ENCODE peak calls at places on chromosome 15, in four cellular contexts. One of them, this sample, is unnamed.

GRCh38 chr15:31341036-31341435 is 14.4 kb downstream of the KLF13 start:
- DNase-seq in SK-N-SH: no peak
- DNase-seq in HepG2: no peak
- DNase-seq in GM12878: no peak
- DNase-seq in this sample: no peak

GRCh38 chr15:35479423-35479822 is 66.5 kb downstream of the DPH6 start:
- DNase-seq in SK-N-SH: no peak
- DNase-seq in HepG2: no peak
- DNase-seq in GM12878: no peak
- DNase-seq in this sample: no peak

GRCh38 chr15:77642793-77643430 is 10.2 kb upstream of the LINGO1 start:
- DNase-seq in SK-N-SH: peak
- DNase-seq in HepG2: peak
- DNase-seq in GM12878: no peak
- DNase-seq in this sample: no peak

GRCh38 chr15:74817370-74817737 is 4.7 kb downstream of the LMAN1L start:
- DNase-seq in SK-N-SH: peak
- DNase-seq in HepG2: peak
- DNase-seq in GM12878: no peak
- DNase-seq in this sample: no peak

GRCh38 chr15:40342421-40343313 is 1.9 kb upstream of the CCDC9B start:
- DNase-seq in SK-N-SH: no peak
- DNase-seq in HepG2: no peak
- DNase-seq in GM12878: no peak
- DNase-seq in this sample: no peak

GRCh38 chr15:83063555-83063954 is 3.5 kb downstream of the BTBD1 start:
- DNase-seq in SK-N-SH: no peak
- DNase-seq in HepG2: no peak
- DNase-seq in GM12878: no peak
- DNase-seq in this sample: peak

GRCh38 chr15:83732196-83732595 is 78.3 kb downstream of the ADAMTSL3 start:
- DNase-seq in SK-N-SH: no peak
- DNase-seq in HepG2: no peak
- DNase-seq in GM12878: no peak
- DNase-seq in this sample: no peak

GRCh38 chr15:68930268-68931022 is at the start of gene SPESP1:
- DNase-seq in SK-N-SH: peak
- DNase-seq in HepG2: no peak
- DNase-seq in GM12878: no peak
- DNase-seq in this sample: no peak

GRCh38 chr15:26670116-26670515 is 102.8 kb downstream of the GABRB3 start:
- DNase-seq in SK-N-SH: no peak
- DNase-seq in HepG2: no peak
- DNase-seq in GM12878: no peak
- DNase-seq in this sample: no peak

GRCh38 chr15:60932051-60932915 is 296.8 kb downstream of the RORA start:
- DNase-seq in SK-N-SH: no peak
- DNase-seq in HepG2: no peak
- DNase-seq in GM12878: no peak
- DNase-seq in this sample: no peak

GRCh38 chr15:41862515-41863116 is 24.0 kb downstream of the PLA2G4B start:
- DNase-seq in SK-N-SH: no peak
- DNase-seq in HepG2: peak
- DNase-seq in GM12878: no peak
- DNase-seq in this sample: no peak

GRCh38 chr15:70260096-70260495 is 162.4 kb upstream of the TLE3 start:
- DNase-seq in SK-N-SH: no peak
- DNase-seq in HepG2: no peak
- DNase-seq in GM12878: no peak
- DNase-seq in this sample: peak

GRCh38 chr15:69760890-69761568 is 308.4 kb downstream of the RPLP1 start:
- DNase-seq in SK-N-SH: peak
- DNase-seq in HepG2: peak
- DNase-seq in GM12878: peak
- DNase-seq in this sample: peak

GRCh38 chr15:49328941-49329340 is 94.1 kb upstream of the FGF7 start:
- DNase-seq in SK-N-SH: no peak
- DNase-seq in HepG2: no peak
- DNase-seq in GM12878: no peak
- DNase-seq in this sample: no peak

GRCh38 chr15:63197626-63198025 is 8.2 kb downstream of the RAB8B start:
- DNase-seq in SK-N-SH: no peak
- DNase-seq in HepG2: no peak
- DNase-seq in GM12878: no peak
- DNase-seq in this sample: no peak

GRCh38 chr15:81887913-81888312 is 157.9 kb downstream of the MEX3B start:
- DNase-seq in SK-N-SH: no peak
- DNase-seq in HepG2: no peak
- DNase-seq in GM12878: no peak
- DNase-seq in this sample: no peak

GRCh38 chr15:85414991-85415390 is 34.6 kb downstream of the AKAP13 start:
- DNase-seq in SK-N-SH: no peak
- DNase-seq in HepG2: no peak
- DNase-seq in GM12878: no peak
- DNase-seq in this sample: no peak

GRCh38 chr15:41291065-41291631 is 41.2 kb downstream of the OIP5 start:
- DNase-seq in SK-N-SH: no peak
- DNase-seq in HepG2: no peak
- DNase-seq in GM12878: peak
- DNase-seq in this sample: peak

DNA sequence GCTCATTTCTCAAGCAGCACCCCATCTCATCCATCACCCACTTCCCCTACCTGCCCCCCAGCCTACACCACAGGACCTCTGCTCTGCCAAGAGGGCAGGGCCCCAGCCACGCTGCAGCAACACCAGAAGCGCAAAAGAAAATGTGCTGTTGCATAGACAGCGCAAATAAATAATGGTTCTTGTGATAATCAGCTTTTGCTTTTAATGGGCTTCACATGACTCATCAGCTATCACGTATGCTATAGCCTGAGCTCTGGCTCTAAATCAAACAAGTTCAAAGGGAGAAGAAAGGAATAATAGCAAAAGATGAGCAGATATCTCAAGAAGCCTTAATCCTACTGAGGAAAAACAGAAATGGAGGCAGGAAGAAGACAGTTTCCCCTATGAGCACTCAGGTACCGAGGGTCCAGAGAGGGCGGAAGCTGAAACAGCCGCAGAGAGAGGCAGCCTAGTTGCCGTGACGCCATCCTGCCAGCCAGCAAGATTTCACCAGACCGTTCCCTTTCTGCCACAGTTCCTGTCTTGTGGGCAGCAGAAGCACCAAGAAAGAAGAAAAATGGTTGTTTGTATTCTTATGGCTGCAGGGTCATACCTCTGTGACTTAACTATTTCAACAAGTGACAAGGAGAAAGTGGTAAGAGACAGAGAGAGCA is 22.1 kb downstream of the RAB27A start:
- DNase-seq in SK-N-SH: peak
- DNase-seq in HepG2: no peak
- DNase-seq in GM12878: no peak
- DNase-seq in this sample: peak
- TF ChIP-seq GABPA in SK-N-SH: no peak
- TF ChIP-seq GABPA in HepG2: no peak
- TF ChIP-seq GABPA in GM12878: no peak
- TF ChIP-seq GABPA in this sample: peak

GRCh38 chr15:28086175-28086703 is 12.9 kb downstream of the OCA2 start:
- DNase-seq in SK-N-SH: peak
- DNase-seq in HepG2: peak
- DNase-seq in GM12878: peak
- DNase-seq in this sample: no peak
- TF ChIP-seq GABPA in SK-N-SH: no peak
- TF ChIP-seq GABPA in HepG2: no peak
- TF ChIP-seq GABPA in GM12878: no peak
- TF ChIP-seq GABPA in this sample: no peak

DNA sequence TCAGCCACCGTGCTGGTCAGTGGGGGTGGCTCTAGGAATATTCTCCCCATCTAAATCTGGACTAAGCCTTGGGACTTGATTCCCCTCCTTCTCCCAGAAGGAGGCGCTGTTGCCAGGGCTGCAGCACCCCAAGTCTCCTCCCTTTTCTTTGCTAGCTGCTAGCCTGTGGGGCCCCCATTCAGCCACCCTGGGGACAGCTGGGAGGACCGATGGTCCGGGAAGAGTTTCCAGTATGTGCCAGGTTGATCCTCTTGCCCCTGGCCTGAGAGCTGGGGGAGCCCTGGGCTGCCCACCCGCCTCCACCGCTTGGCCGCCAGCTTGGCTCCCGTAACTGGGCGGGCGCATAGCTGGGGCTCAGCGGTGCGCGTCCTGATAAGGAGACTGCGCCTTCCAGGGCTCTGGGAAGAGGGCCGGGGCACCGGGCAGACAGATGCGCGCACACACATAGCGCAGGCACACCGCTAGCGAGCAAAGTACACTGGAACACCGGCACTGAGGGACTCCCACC is 4.2 kb downstream of the SMAD6 start:
- DNase-seq in SK-N-SH: peak
- DNase-seq in HepG2: no peak
- DNase-seq in GM12878: no peak
- DNase-seq in this sample: no peak
- TF ChIP-seq GABPA in SK-N-SH: no peak
- TF ChIP-seq GABPA in HepG2: no peak
- TF ChIP-seq GABPA in GM12878: no peak
- TF ChIP-seq GABPA in this sample: no peak

GRCh38 chr15:47964229-47964628 is 156.6 kb upstream of the SLC24A5 start:
- DNase-seq in SK-N-SH: no peak
- DNase-seq in HepG2: no peak
- DNase-seq in GM12878: no peak
- DNase-seq in this sample: no peak

GRCh38 chr15:47961401-47962090 is 159.2 kb upstream of the SLC24A5 start:
- DNase-seq in SK-N-SH: no peak
- DNase-seq in HepG2: no peak
- DNase-seq in GM12878: peak
- DNase-seq in this sample: peak

GRCh38 chr15:47965297-47965696 is 155.5 kb upstream of the SLC24A5 start:
- DNase-seq in SK-N-SH: no peak
- DNase-seq in HepG2: no peak
- DNase-seq in GM12878: no peak
- DNase-seq in this sample: no peak

GRCh38 chr15:47963265-47963664 is 157.5 kb upstream of the SLC24A5 start:
- DNase-seq in SK-N-SH: no peak
- DNase-seq in HepG2: no peak
- DNase-seq in GM12878: no peak
- DNase-seq in this sample: peak

GRCh38 chr15:47959617-47960398 is 161.0 kb upstream of the SLC24A5 start:
- DNase-seq in SK-N-SH: no peak
- DNase-seq in HepG2: no peak
- DNase-seq in GM12878: peak
- DNase-seq in this sample: peak
- TF ChIP-seq GABPA in SK-N-SH: no peak
- TF ChIP-seq GABPA in HepG2: no peak
- TF ChIP-seq GABPA in GM12878: no peak
- TF ChIP-seq GABPA in this sample: no peak

GRCh38 chr15:79007066-79007465 is 62.2 kb upstream of the CTSH start:
- DNase-seq in SK-N-SH: peak
- DNase-seq in HepG2: peak
- DNase-seq in GM12878: peak
- DNase-seq in this sample: peak
- TF ChIP-seq GABPA in SK-N-SH: no peak
- TF ChIP-seq GABPA in HepG2: no peak
- TF ChIP-seq GABPA in GM12878: no peak
- TF ChIP-seq GABPA in this sample: no peak

GRCh38 chr15:37585966-37586656 is 348.3 kb upstream of the TMCO5A start:
- DNase-seq in SK-N-SH: no peak
- DNase-seq in HepG2: no peak
- DNase-seq in GM12878: no peak
- DNase-seq in this sample: no peak

GRCh38 chr15:37582852-37583251 is 351.6 kb upstream of the TMCO5A start:
- DNase-seq in SK-N-SH: no peak
- DNase-seq in HepG2: no peak
- DNase-seq in GM12878: no peak
- DNase-seq in this sample: no peak

GRCh38 chr15:37581866-37582532 is 352.4 kb upstream of the TMCO5A start:
- DNase-seq in SK-N-SH: no peak
- DNase-seq in HepG2: no peak
- DNase-seq in GM12878: no peak
- DNase-seq in this sample: no peak

DNA sequence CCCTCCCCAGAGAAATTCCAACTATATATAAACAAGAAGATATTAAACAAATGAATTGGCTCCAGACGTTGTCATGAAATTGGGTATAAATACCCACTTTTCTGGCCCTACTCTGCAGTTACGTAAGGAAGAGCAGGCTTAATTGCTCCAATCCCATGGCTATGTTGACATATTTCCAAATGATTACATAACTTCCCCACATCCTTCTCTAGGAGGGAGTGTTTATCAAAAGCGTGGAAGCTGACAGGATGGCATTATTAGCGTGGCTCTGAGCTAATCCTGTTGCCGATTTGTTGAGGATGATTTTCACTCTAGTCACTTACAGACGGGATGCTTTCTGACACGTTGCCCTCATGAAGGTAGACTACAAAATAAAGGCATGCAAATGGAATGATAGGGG is 347.5 kb upstream of the TMCO5A start:
- DNase-seq in SK-N-SH: no peak
- DNase-seq in HepG2: no peak
- DNase-seq in GM12878: no peak
- DNase-seq in this sample: no peak
- TF ChIP-seq GABPA in SK-N-SH: no peak
- TF ChIP-seq GABPA in HepG2: no peak
- TF ChIP-seq GABPA in GM12878: no peak
- TF ChIP-seq GABPA in this sample: no peak